ENCODE peak calls at places on chromosome 13, in eight cellular contexts. Z, A, E, B, O, K, D and N are unnamed samples.

GRCh38 chr13:32165791-32166190 is 134.2 kb downstream of the FRY start:
- DNase-seq in Z (peak), A (no peak), E (peak), B (no peak), O (no peak), K (peak), D (no peak), N (no peak)

GRCh38 chr13:97568850-97569249 is 134.9 kb downstream of the RAP2A start:
- DNase-seq in Z (no peak), A (no peak), E (no peak), B (no peak), O (peak), K (no peak), D (no peak), N (no peak)

GRCh38 chr13:28750187-28751045 is 31.6 kb upstream of the SLC46A3 start:
- DNase-seq in Z (peak), A (no peak), E (peak), B (no peak), O (no peak), K (no peak), D (no peak), N (no peak)

GRCh38 chr13:59464926-59465325 is 698.8 kb downstream of the DIAPH3 start:
- DNase-seq in Z (no peak), A (no peak), E (no peak), B (no peak), O (no peak), K (no peak), D (no peak), N (no peak)

GRCh38 chr13:46743191-46743590 is 53.8 kb downstream of the ESD start:
- DNase-seq in Z (peak), A (no peak), E (peak), B (no peak), O (peak), K (no peak), D (no peak), N (no peak)

GRCh38 chr13:47146136-47146535 is 249.3 kb upstream of the HTR2A start:
- DNase-seq in Z (peak), A (no peak), E (peak), B (no peak), O (no peak), K (no peak), D (no peak), N (no peak)

GRCh38 chr13:39779337-39780270 is 124.1 kb downstream of the COG6 start:
- DNase-seq in Z (peak), A (no peak), E (peak), B (no peak), O (no peak), K (no peak), D (no peak), N (no peak)

GRCh38 chr13:46992383-46992952 is 95.6 kb upstream of the HTR2A start:
- DNase-seq in Z (peak), A (no peak), E (peak), B (no peak), O (no peak), K (no peak), D (no peak), N (peak)

GRCh38 chr13:32202268-32202667 is 112.9 kb downstream of the ZAR1L start:
- DNase-seq in Z (no peak), A (no peak), E (no peak), B (no peak), O (no peak), K (no peak), D (no peak), N (no peak)

GRCh38 chr13:79741006-79741405 is 260.1 kb downstream of the NDFIP2 start:
- DNase-seq in Z (peak), A (no peak), E (peak), B (no peak), O (no peak), K (no peak), D (no peak), N (no peak)

GRCh38 chr13:36067619-36068456 is 63.3 kb downstream of the DCLK1 start:
- DNase-seq in Z (no peak), A (no peak), E (no peak), B (no peak), O (no peak), K (no peak), D (no peak), N (no peak)

GRCh38 chr13:20270163-20270865 is 38.2 kb upstream of the GJB6 start:
- DNase-seq in Z (no peak), A (no peak), E (no peak), B (no peak), O (no peak), K (no peak), D (no peak), N (no peak)

GRCh38 chr13:26423634-26424033 is 133.8 kb upstream of the WASF3 start:
- DNase-seq in Z (no peak), A (no peak), E (peak), B (no peak), O (no peak), K (peak), D (no peak), N (no peak)

GRCh38 chr13:106905380-106906259 is 337.7 kb upstream of the ARGLU1 start:
- DNase-seq in Z (no peak), A (no peak), E (no peak), B (no peak), O (no peak), K (no peak), D (no peak), N (no peak)

GRCh38 chr13:97567510-97568243 is 133.7 kb downstream of the RAP2A start:
- DNase-seq in Z (peak), A (no peak), E (peak), B (no peak), O (peak), K (no peak), D (peak), N (no peak)

GRCh38 chr13:20399961-20400360 is 125.7 kb downstream of the CRYL1 start:
- DNase-seq in Z (no peak), A (no peak), E (no peak), B (no peak), O (no peak), K (no peak), D (no peak), N (no peak)

GRCh38 chr13:26442541-26442940 is 114.9 kb upstream of the WASF3 start:
- DNase-seq in Z (peak), A (no peak), E (peak), B (no peak), O (no peak), K (no peak), D (no peak), N (no peak)

GRCh38 chr13:106520205-106521004 is 15.1 kb downstream of the EFNB2 start:
- DNase-seq in Z (peak), A (no peak), E (peak), B (no peak), O (no peak), K (no peak), D (no peak), N (no peak)

GRCh38 chr13:23427342-23428182 is 5.9 kb downstream of the SACS start:
- DNase-seq in Z (peak), A (no peak), E (peak), B (no peak), O (no peak), K (peak), D (no peak), N (no peak)

GRCh38 chr13:108947551-108948030 is 318.2 kb downstream of the MYO16 start:
- DNase-seq in Z (peak), A (no peak), E (peak), B (no peak), O (no peak), K (no peak), D (no peak), N (no peak)

GRCh38 chr13:80345771-80346510 is 5.0 kb upstream of the SPRY2 start:
- DNase-seq in Z (peak), A (no peak), E (no peak), B (no peak), O (no peak), K (no peak), D (no peak), N (no peak)

GRCh38 chr13:77915676-77916075 is 3.0 kb downstream of the EDNRB start:
- DNase-seq in Z (no peak), A (no peak), E (no peak), B (no peak), O (no peak), K (no peak), D (no peak), N (no peak)

GRCh38 chr13:60012503-60012902 is 151.2 kb downstream of the DIAPH3 start:
- DNase-seq in Z (no peak), A (no peak), E (no peak), B (no peak), O (no peak), K (no peak), D (peak), N (no peak)

GRCh38 chr13:69580255-69580654 is 527.4 kb upstream of the ATXN8OS start:
- DNase-seq in Z (no peak), A (no peak), E (no peak), B (peak), O (no peak), K (no peak), D (no peak), N (no peak)

GRCh38 chr13:19681517-19681916 is 48.1 kb downstream of the MPHOSPH8 start:
- DNase-seq in Z (no peak), A (no peak), E (no peak), B (no peak), O (no peak), K (no peak), D (no peak), N (no peak)

GRCh38 chr13:26953273-26953672 is 192.7 kb upstream of the GPR12 start:
- DNase-seq in Z (no peak), A (no peak), E (no peak), B (no peak), O (no peak), K (no peak), D (no peak), N (no peak)

GRCh38 chr13:20814224-20814910 is 40.6 kb upstream of the EEF1AKMT1 start:
- DNase-seq in Z (peak), A (no peak), E (peak), B (no peak), O (peak), K (peak), D (peak), N (no peak)

GRCh38 chr13:46738055-46738454 is 58.9 kb downstream of the ESD start:
- DNase-seq in Z (peak), A (no peak), E (peak), B (no peak), O (no peak), K (no peak), D (no peak), N (peak)

GRCh38 chr13:33204130-33204927 is 81.2 kb downstream of the STARD13 start:
- DNase-seq in Z (peak), A (no peak), E (peak), B (no peak), O (no peak), K (peak), D (no peak), N (no peak)

GRCh38 chr13:82747331-82747730 is 1134.9 kb downstream of the SLITRK1 start:
- DNase-seq in Z (no peak), A (peak), E (peak), B (peak), O (peak), K (no peak), D (no peak), N (no peak)

GRCh38 chr13:65966991-65967451 is 1263.1 kb downstream of the PCDH9 start:
- DNase-seq in Z (peak), A (no peak), E (peak), B (peak), O (no peak), K (no peak), D (no peak), N (peak)

GRCh38 chr13:26929971-26930730 is 169.6 kb upstream of the GPR12 start:
- DNase-seq in Z (peak), A (peak), E (peak), B (peak), O (no peak), K (peak), D (peak), N (peak)

GRCh38 chr13:113488283-113488682 is 2.2 kb downstream of the DCUN1D2 start:
- DNase-seq in Z (no peak), A (no peak), E (no peak), B (no peak), O (no peak), K (no peak), D (no peak), N (no peak)
- H3K4me3 ChIP-seq in Z (no peak), A (no peak), E (no peak), B (no peak), O (no peak), K (no peak), D (no peak), N (peak)

GRCh38 chr13:43880451-43880850 is 747 bp downstream of the LACC1 start:
- DNase-seq in Z (no peak), A (no peak), E (no peak), B (no peak), O (no peak), K (no peak), D (no peak), N (no peak)
- H3K4me3 ChIP-seq in Z (peak), A (no peak), E (peak), B (peak), O (no peak), K (peak), D (peak), N (no peak)

GRCh38 chr13:50513528-50513863 is 330.0 kb downstream of the DLEU7 start:
- DNase-seq in Z (no peak), A (no peak), E (no peak), B (no peak), O (no peak), K (no peak), D (no peak), N (no peak)

GRCh38 chr13:50514249-50514648 is 329.2 kb downstream of the DLEU7 start:
- DNase-seq in Z (no peak), A (no peak), E (no peak), B (no peak), O (no peak), K (no peak), D (no peak), N (no peak)

GRCh38 chr13:50512602-50513527 is 330.6 kb downstream of the DLEU7 start:
- DNase-seq in Z (peak), A (no peak), E (peak), B (no peak), O (no peak), K (peak), D (peak), N (no peak)

GRCh38 chr13:50509771-50510441 is 333.6 kb downstream of the DLEU7 start:
- DNase-seq in Z (peak), A (no peak), E (peak), B (no peak), O (no peak), K (no peak), D (no peak), N (no peak)

GRCh38 chr13:50511877-50512332 is 331.6 kb downstream of the DLEU7 start:
- DNase-seq in Z (no peak), A (no peak), E (no peak), B (no peak), O (no peak), K (no peak), D (no peak), N (no peak)
- H3K4me3 ChIP-seq in Z (peak), A (no peak), E (peak), B (no peak), O (no peak), K (peak), D (no peak), N (no peak)

GRCh38 chr13:99991013-99991805 is 9.6 kb downstream of the ZIC2 start:
- DNase-seq in Z (no peak), A (peak), E (no peak), B (no peak), O (no peak), K (no peak), D (no peak), N (no peak)
- H3K4me3 ChIP-seq in Z (no peak), A (no peak), E (no peak), B (peak), O (no peak), K (no peak), D (no peak), N (no peak)

GRCh38 chr13:110314516-110315245 is 7.6 kb downstream of the COL4A2 start:
- DNase-seq in Z (no peak), A (no peak), E (no peak), B (no peak), O (no peak), K (peak), D (no peak), N (no peak)

GRCh38 chr13:110309661-110310524 is 2.8 kb downstream of the COL4A2 start:
- DNase-seq in Z (no peak), A (no peak), E (no peak), B (no peak), O (no peak), K (no peak), D (no peak), N (no peak)

GRCh38 chr13:110310541-110311491 is 3.7 kb downstream of the COL4A2 start:
- DNase-seq in Z (no peak), A (no peak), E (no peak), B (no peak), O (no peak), K (no peak), D (no peak), N (no peak)

GRCh38 chr13:110312669-110313031 is 5.6 kb downstream of the COL4A2 start:
- DNase-seq in Z (peak), A (no peak), E (peak), B (no peak), O (no peak), K (no peak), D (no peak), N (no peak)

DNA sequence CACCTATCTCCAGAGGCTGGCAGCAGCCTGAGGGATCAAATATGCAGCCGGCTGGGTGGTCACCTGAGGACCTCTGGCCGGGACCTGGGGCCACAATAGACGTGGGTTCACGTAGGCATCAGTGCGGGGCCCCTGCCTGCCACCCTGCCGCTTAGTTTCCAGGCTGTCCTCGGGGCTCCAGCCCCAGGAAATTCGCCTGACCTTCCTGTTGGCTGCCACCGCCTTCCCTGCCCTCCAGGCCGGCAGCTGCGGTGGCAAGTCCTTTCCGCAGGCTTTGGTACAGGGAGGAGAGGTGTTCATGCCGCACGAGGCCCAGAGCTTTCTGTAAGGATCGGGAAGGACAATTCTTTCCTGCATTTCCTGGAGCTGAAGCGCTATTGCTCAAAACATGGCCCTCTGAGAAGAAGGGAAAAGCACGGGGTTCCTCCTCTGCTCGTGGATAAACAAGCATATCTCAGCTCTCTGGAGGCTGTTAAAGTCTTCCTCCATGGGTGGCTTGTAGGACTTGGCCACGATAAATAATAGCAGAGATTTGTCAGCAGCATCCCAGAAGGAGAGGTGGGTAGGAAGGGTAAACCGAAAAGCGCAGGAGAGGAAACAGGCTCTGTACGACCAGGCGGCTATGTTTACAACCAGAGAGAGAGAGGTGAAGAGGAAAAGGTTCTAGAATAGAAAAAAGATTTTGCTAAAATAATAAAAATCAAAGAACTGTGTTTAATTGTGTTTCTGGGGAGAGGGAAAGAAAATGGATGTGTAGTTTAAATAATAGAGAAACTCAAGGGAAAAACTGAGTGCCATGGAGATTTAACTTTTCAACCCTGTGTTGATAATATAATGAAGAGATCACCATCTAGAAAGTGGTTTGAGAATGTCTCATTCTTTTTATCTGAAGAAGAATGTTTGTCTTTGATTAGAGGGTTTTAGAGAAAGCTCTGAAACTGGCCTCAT is 4.9 kb downstream of the COL4A2 start:
- DNase-seq in Z (no peak), A (no peak), E (no peak), B (no peak), O (no peak), K (no peak), D (no peak), N (no peak)
- H3K4me3 ChIP-seq in Z (no peak), A (no peak), E (no peak), B (no peak), O (no peak), K (peak), D (no peak), N (no peak)